ENCODE peak calls at places on chromosomes 2 and 18, in nine cellular contexts. N, C, Y, E, B, R, X, I and J are unnamed samples.

GRCh38 chr18:9730786-9731185 is 22.7 kb downstream of the RAB31 start:
- DNase-seq in Y (no peak), E (no peak), X (no peak), N (no peak), B (peak), I (no peak), R (no peak), C (no peak), J (no peak)

GRCh38 chr18:75213610-75214009 is 3.0 kb downstream of the TSHZ1 start:
- DNase-seq in C (peak), B (no peak), R (no peak), Y (no peak), I (peak), X (peak), E (no peak), N (no peak), J (no peak)

GRCh38 chr2:120858361-120858760 is 122.7 kb downstream of the GLI2 start:
- DNase-seq in I (no peak), C (no peak), E (no peak), B (no peak), Y (no peak), X (no peak), N (no peak), R (no peak), J (no peak)

GRCh38 chr2:190858817-190859216 is 21.8 kb upstream of the GLS start:
- DNase-seq in R (no peak), X (peak), N (no peak), I (peak), B (no peak), C (peak), E (no peak), Y (no peak), J (no peak)

GRCh38 chr2:239035361-239035814 is 187.5 kb downstream of the TWIST2 start:
- DNase-seq in N (peak), C (no peak), R (peak), I (no peak), E (peak), B (peak), Y (no peak), X (no peak), J (no peak)

GRCh38 chr2:193966590-193966989 is 1690.4 kb upstream of the SLC39A10 start:
- DNase-seq in R (no peak), E (no peak), Y (no peak), N (no peak), I (peak), B (no peak), C (peak), X (peak), J (no peak)

GRCh38 chr2:19367346-19367745 is 8.9 kb upstream of the OSR1 start:
- DNase-seq in Y (no peak), X (no peak), R (no peak), I (no peak), C (no peak), B (no peak), E (no peak), N (no peak), J (no peak)

GRCh38 chr18:36561046-36561445 is 263.5 kb downstream of the FHOD3 start:
- DNase-seq in E (no peak), Y (no peak), R (no peak), C (no peak), B (no peak), N (no peak), I (no peak), X (no peak), J (no peak)

GRCh38 chr2:26521054-26521912 is 43.4 kb upstream of the OTOF start:
- DNase-seq in I (no peak), N (no peak), B (no peak), X (no peak), C (peak), E (peak), Y (no peak), R (no peak), J (no peak)

GRCh38 chr2:70767094-70767698 is 804 bp downstream of the ADD2 start:
- DNase-seq in X (no peak), R (no peak), I (no peak), C (no peak), Y (no peak), E (no peak), N (no peak), B (peak), J (no peak)

GRCh38 chr2:170123593-170123992 is 54.4 kb upstream of the MYO3B start:
- DNase-seq in I (peak), E (no peak), B (no peak), R (no peak), Y (no peak), X (peak), N (no peak), C (peak), J (no peak)

GRCh38 chr2:155062250-155062985 is 363.9 kb downstream of the KCNJ3 start:
- DNase-seq in X (no peak), R (no peak), C (no peak), N (no peak), I (no peak), E (no peak), B (no peak), Y (no peak), J (no peak)

GRCh38 chr2:157874997-157875719 is 972 bp downstream of the ACVR1 start:
- DNase-seq in I (peak), E (no peak), Y (no peak), B (peak), N (peak), C (peak), R (peak), X (peak), J (no peak)

GRCh38 chr2:45823723-45824206 is 172.3 kb downstream of the PRKCE start:
- DNase-seq in C (no peak), B (no peak), Y (no peak), X (no peak), E (no peak), N (no peak), I (no peak), R (no peak), J (no peak)

GRCh38 chr2:52289776-52290175 is 1257.8 kb upstream of the NRXN1 start:
- DNase-seq in I (peak), B (no peak), E (no peak), Y (no peak), R (no peak), C (peak), X (peak), N (no peak), J (no peak)

GRCh38 chr2:236065756-236066155 is 102.4 kb downstream of the GBX2 start:
- DNase-seq in E (no peak), I (no peak), X (no peak), Y (no peak), N (no peak), C (no peak), B (no peak), R (no peak), J (no peak)

GRCh38 chr2:100852447-100852846 is 32.5 kb downstream of the NPAS2 start:
- DNase-seq in N (no peak), B (no peak), R (no peak), C (no peak), I (no peak), E (no peak), X (no peak), Y (no peak), J (no peak)

GRCh38 chr2:223084873-223085272 is 32.9 kb downstream of the KCNE4 start:
- DNase-seq in Y (no peak), I (peak), X (peak), N (no peak), E (no peak), C (peak), B (no peak), R (no peak), J (no peak)

GRCh38 chr2:64838817-64839216 is 150.4 kb upstream of the SLC1A4 start:
- DNase-seq in B (no peak), Y (no peak), X (peak), I (peak), C (peak), R (no peak), N (peak), E (no peak), J (no peak)

GRCh38 chr18:75489493-75490190 is 62.1 kb upstream of the SMIM21 start:
- DNase-seq in C (peak), E (no peak), Y (no peak), R (peak), B (no peak), I (peak), N (no peak), X (peak), J (no peak)

GRCh38 chr2:64695656-64696310 is 42.1 kb upstream of the SERTAD2 start:
- DNase-seq in C (peak), X (peak), B (no peak), R (no peak), E (no peak), N (no peak), I (peak), Y (no peak), J (no peak)

GRCh38 chr2:176110975-176111663 is 4.0 kb downstream of the HOXD11 start:
- DNase-seq in I (no peak), X (peak), C (peak), B (no peak), N (peak), R (no peak), Y (no peak), E (peak), J (no peak)

GRCh38 chr2:163595033-163595432 is 140.8 kb downstream of the FIGN start:
- DNase-seq in E (no peak), R (no peak), C (peak), B (no peak), I (peak), X (peak), Y (no peak), N (no peak), J (no peak)

GRCh38 chr2:197363998-197364397 is 53.4 kb upstream of the ANKRD44 start:
- DNase-seq in E (no peak), R (no peak), N (no peak), Y (no peak), B (no peak), I (no peak), C (no peak), X (no peak), J (no peak)

GRCh38 chr2:118250463-118250862 is 162.2 kb downstream of the INSIG2 start:
- DNase-seq in C (peak), B (no peak), R (no peak), E (no peak), X (no peak), I (peak), N (no peak), Y (no peak), J (no peak)

GRCh38 chr2:60364441-60364840 is 189.0 kb downstream of the BCL11A start:
- DNase-seq in R (no peak), B (no peak), E (no peak), X (no peak), Y (no peak), C (no peak), N (peak), I (no peak), J (no peak)

GRCh38 chr2:66446178-66446860 is 11.4 kb downstream of the MEIS1 start:
- DNase-seq in I (peak), X (no peak), E (no peak), C (peak), B (no peak), Y (no peak), R (peak), N (no peak), J (no peak)

GRCh38 chr2:240948905-240949790 is 43.0 kb downstream of the CROCC2 start:
- DNase-seq in C (no peak), B (no peak), I (no peak), N (no peak), X (no peak), E (no peak), Y (no peak), R (peak), J (no peak)

GRCh38 chr2:13034861-13035260 is 318.1 kb downstream of the TRIB2 start:
- DNase-seq in Y (no peak), X (no peak), B (no peak), C (peak), R (no peak), I (peak), N (no peak), E (no peak), J (no peak)

GRCh38 chr2:32852821-32853220 is 93.9 kb upstream of the LTBP1 start:
- DNase-seq in X (no peak), Y (no peak), I (peak), B (no peak), E (no peak), C (peak), R (no peak), N (no peak), J (no peak)

DNA sequence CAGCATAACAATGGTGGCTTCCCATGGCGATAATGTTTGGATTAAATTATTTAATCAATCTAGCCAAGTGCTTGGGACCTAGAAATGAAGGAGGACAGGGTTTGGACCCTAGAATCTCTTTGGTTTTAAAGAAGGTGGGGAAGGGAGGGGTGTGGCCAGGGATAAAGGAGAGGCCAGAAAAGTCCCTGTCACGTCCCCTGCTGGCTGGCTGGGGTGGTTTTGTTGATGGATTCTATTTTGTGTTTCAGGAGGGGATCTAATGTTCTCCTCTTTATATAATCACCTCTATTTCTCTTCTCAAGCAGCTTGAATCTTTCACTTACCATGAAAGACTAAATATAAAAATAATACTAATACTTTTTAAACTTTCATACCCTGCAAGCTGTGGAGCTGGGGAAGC is 52.6 kb upstream of the GALR1 start:
- DNase-seq in Y (no peak), R (no peak), B (no peak), X (no peak), N (no peak), E (no peak), I (no peak), C (no peak), J (no peak)
- TF ChIP-seq CTCF in Y (peak), R (no peak), B (no peak), X (peak), N (no peak), E (peak), I (no peak), C (no peak), J (peak)

DNA sequence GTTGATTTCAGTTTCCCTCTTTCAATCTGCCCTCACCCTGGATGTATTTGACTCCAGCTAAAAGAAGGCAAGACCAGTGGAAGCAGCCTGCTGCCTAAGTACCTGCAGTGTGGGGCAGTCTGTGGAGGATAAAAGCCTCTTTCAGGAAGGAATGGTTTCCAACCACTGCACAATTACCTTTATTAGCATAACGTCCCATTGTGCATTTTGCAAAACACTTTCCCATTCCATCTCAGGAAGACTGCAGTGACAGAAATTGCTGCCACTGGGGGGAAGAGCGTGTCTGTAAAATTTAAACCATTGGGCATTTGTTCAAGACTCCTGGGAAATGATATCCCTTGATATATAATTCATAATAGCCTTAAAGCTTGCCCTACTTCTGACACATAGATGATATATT is 26.2 kb downstream of the CYRIA start:
- DNase-seq in I (no peak), C (no peak), X (no peak), R (no peak), E (no peak), N (no peak), Y (no peak), B (no peak), J (no peak)
- H3K4me3 ChIP-seq in I (no peak), C (no peak), X (no peak), R (no peak), E (no peak), N (no peak), Y (no peak), B (no peak), J (no peak)

DNA sequence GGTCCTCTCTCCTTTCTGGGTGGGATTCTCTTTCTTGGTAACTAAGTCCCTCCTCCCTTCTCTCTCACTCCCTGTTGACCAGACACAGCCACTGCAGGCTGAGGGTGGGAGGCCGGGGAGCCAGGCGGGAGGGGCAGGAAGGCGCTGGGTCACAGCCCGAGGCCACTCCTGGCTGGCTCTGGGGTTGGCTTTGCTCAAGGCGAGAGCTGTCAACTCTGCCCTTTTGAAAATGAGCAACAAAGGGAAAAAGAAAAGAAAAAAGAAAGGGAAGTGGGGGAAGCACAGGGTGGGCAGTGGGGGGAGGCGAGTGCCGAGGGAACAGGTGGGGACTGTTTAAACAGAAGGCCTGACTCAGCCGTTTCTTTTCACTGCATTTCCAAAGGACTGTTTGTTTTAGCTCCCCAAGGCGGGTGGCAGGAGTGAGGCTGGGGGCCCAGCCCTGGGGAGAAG is 70.5 kb upstream of the IGFBP5 start:
- DNase-seq in I (no peak), N (no peak), C (no peak), X (no peak), E (no peak), R (peak), B (no peak), Y (no peak), J (no peak)
- TF ChIP-seq CTCF in I (no peak), N (no peak), C (no peak), X (no peak), E (no peak), R (no peak), B (no peak), Y (no peak), J (no peak)

GRCh38 chr2:55418072-55418471 is 1.6 kb downstream of the CCDC88A start:
- DNase-seq in E (no peak), C (peak), X (no peak), Y (no peak), B (no peak), R (no peak), I (no peak), N (no peak), J (no peak)
- H3K4me3 ChIP-seq in E (peak), C (peak), X (peak), Y (peak), B (peak), R (peak), I (peak), N (no peak), J (peak)